ENCODE peak calls at places on chromosome 20, in ten cellular contexts. X is EL; F is NCI-H446 treated with DMSO at 0.1 percent for 48 hours; D is CD4-positive, alpha-beta T cell; O is kidney tubule cell; I is KBM-7; V is cardiac fibroblast; M is hepatocyte; Q is PC-9; E is GM23248. K is an unnamed sample.

GRCh38 chr20:63952769-63953168 is 3.4 kb downstream of the UCKL1 start:
- DNase-seq in X (no peak), F (no peak), D (no peak), O (no peak), I (no peak), V (no peak), M (no peak), Q (no peak), E (no peak), K (no peak)

GRCh38 chr20:35883778-35884540 is 70.3 kb downstream of the SCAND1 start:
- DNase-seq in X (peak; percentile 100), F (peak; percentile 48), D (peak; percentile 51), O (peak; percentile 99), I (peak; percentile 77), V (peak; percentile 100), M (peak; percentile 84), Q (peak; percentile 99), E (peak; percentile 100), K (peak; percentile 57)

GRCh38 chr20:20375862-20376261 is 8.0 kb downstream of the INSM1 start:
- DNase-seq in X (no peak), F (no peak), D (no peak), O (no peak), I (no peak), V (no peak), M (no peak), Q (no peak), E (no peak), K (no peak)

GRCh38 chr20:1934162-1934561 is 39.0 kb downstream of the SIRPA start:
- DNase-seq in X (peak; percentile 59), F (peak; percentile 88), D (no peak), O (no peak), I (no peak), V (peak; percentile 97), M (no peak), Q (no peak), E (peak; percentile 95), K (no peak)

GRCh38 chr20:35821807-35822242 is 50.0 kb downstream of the PHF20 start:
- DNase-seq in X (peak; percentile 94), F (no peak), D (no peak), O (peak; percentile 62), I (no peak), V (peak; percentile 80), M (no peak), Q (peak; percentile 43), E (peak; percentile 80), K (no peak)

GRCh38 chr20:48945840-48946514 is 24.5 kb downstream of the ARFGEF2 start:
- DNase-seq in X (peak; percentile 31), F (no peak), D (no peak), O (peak; percentile 69), I (no peak), V (peak; percentile 46), M (peak; percentile 54), Q (peak; percentile 99), E (peak; percentile 58), K (no peak)

GRCh38 chr20:58835231-58835630 is 15.5 kb downstream of the GNAS-AS1 start:
- DNase-seq in X (no peak), F (no peak), D (no peak), O (no peak), I (no peak), V (no peak), M (no peak), Q (no peak), E (no peak), K (no peak)

GRCh38 chr20:4026093-4026601 is 10.8 kb upstream of the RNF24 start:
- DNase-seq in X (peak; percentile 92), F (peak; percentile 90), D (no peak), O (peak; percentile 52), I (peak; percentile 61), V (peak; percentile 81), M (peak; percentile 53), Q (no peak), E (peak; percentile 93), K (no peak)

GRCh38 chr20:57659131-57659788 is 39.0 kb upstream of the ZBP1 start:
- DNase-seq in X (no peak), F (no peak), D (no peak), O (no peak), I (no peak), V (no peak), M (no peak), Q (no peak), E (no peak), K (no peak)

GRCh38 chr20:38153011-38153329 is 12.1 kb downstream of the TGM2 start:
- DNase-seq in X (peak; percentile 32), F (no peak), D (no peak), O (no peak), I (no peak), V (peak; percentile 53), M (no peak), Q (no peak), E (no peak), K (no peak)

GRCh38 chr20:56163806-56164205 is 84.7 kb upstream of the MC3R start:
- DNase-seq in X (peak; percentile 1), F (no peak), D (no peak), O (no peak), I (no peak), V (no peak), M (no peak), Q (no peak), E (no peak), K (no peak)

GRCh38 chr20:45011108-45011526 is 44.8 kb downstream of the STK4 start:
- DNase-seq in X (peak; percentile 84), F (peak; percentile 17), D (peak; percentile 44), O (peak; percentile 59), I (peak; percentile 54), V (peak; percentile 82), M (peak; percentile 78), Q (peak; percentile 43), E (peak; percentile 83), K (peak; percentile 49)

GRCh38 chr20:1555952-1556351 is 1.6 kb downstream of the SIRPD start:
- DNase-seq in X (no peak), F (no peak), D (no peak), O (peak; percentile 2), I (no peak), V (no peak), M (no peak), Q (no peak), E (no peak), K (no peak)

GRCh38 chr20:24781061-24781980 is 167.7 kb upstream of the CST7 start:
- DNase-seq in X (peak; percentile 21), F (peak; percentile 84), D (no peak), O (peak; percentile 46), I (peak; percentile 5), V (peak; percentile 45), M (peak; percentile 66), Q (no peak), E (peak; percentile 77), K (peak; percentile 23)

GRCh38 chr20:45704969-45705637 is at the start of gene WFDC10B:
- DNase-seq in X (no peak), F (no peak), D (no peak), O (no peak), I (peak; percentile 38), V (no peak), M (no peak), Q (peak; percentile 39), E (no peak), K (no peak)